ENCODE peak calls at places on chromosome 3, in six cellular contexts. B is CD8-positive, alpha-beta T cell; N is A549; T is fibroblast of the aortic adventitia; J is prostate gland; E is GM06990. Y is an unnamed sample.

GRCh38 chr3:171181907-171182690 is 155.6 kb upstream of the SLC2A2 start:
- DNase-seq in T (peak; percentile 86), J (no peak), B (no peak), N (no peak), E (no peak), Y (peak; percentile 11)

GRCh38 chr3:58306662-58307286 is 454 bp downstream of the HTD2 start:
- DNase-seq in J (peak; percentile 10), B (no peak), N (peak; percentile 40), T (no peak), E (peak; percentile 49), Y (no peak)

GRCh38 chr3:4716731-4717362 is 223.7 kb downstream of the ITPR1 start:
- DNase-seq in T (peak; percentile 34), E (no peak), J (no peak), B (no peak), N (no peak), Y (peak; percentile 66)

GRCh38 chr3:190165253-190165652 is 44.6 kb upstream of the P3H2 start:
- DNase-seq in B (no peak), J (no peak), N (no peak), T (no peak), E (no peak), Y (no peak)

GRCh38 chr3:134039161-134039862 is 9.6 kb upstream of the SLCO2A1 start:
- DNase-seq in N (no peak), B (no peak), E (no peak), T (no peak), J (no peak), Y (no peak)

GRCh38 chr3:132016061-132017041 is 18.5 kb downstream of the CPNE4 start:
- DNase-seq in N (no peak), E (no peak), B (no peak), J (no peak), T (peak; percentile 4), Y (no peak)

GRCh38 chr3:53171827-53172505 is 11.0 kb downstream of the PRKCD start:
- DNase-seq in E (no peak), J (no peak), N (no peak), B (no peak), T (no peak), Y (no peak)

GRCh38 chr3:34886443-34886842 is 752.9 kb upstream of the ARPP21 start:
- DNase-seq in N (no peak), J (peak; percentile 12), T (no peak), B (no peak), E (no peak), Y (no peak)

GRCh38 chr3:193962986-193963683 is 172.8 kb upstream of the HES1 start:
- DNase-seq in B (no peak), T (no peak), N (no peak), E (no peak), J (no peak), Y (no peak)

GRCh38 chr3:49602877-49603411 is 48.7 kb downstream of the BSN start:
- DNase-seq in N (no peak), T (no peak), J (no peak), B (peak; percentile 57), E (no peak), Y (no peak)

GRCh38 chr3:146421814-146422748 is 47.3 kb downstream of the PLSCR2 start:
- DNase-seq in J (peak; percentile 8), B (no peak), T (peak; percentile 69), N (peak; percentile 68), E (no peak), Y (peak; percentile 67)

GRCh38 chr3:126034481-126035361 is 49.2 kb downstream of the SLC41A3 start:
- DNase-seq in T (peak; percentile 24), B (no peak), N (no peak), E (no peak), J (no peak), Y (no peak)

GRCh38 chr3:116270053-116270452 is 175.2 kb downstream of the LSAMP start:
- DNase-seq in T (no peak), E (no peak), B (no peak), J (no peak), N (no peak), Y (no peak)

GRCh38 chr3:133963657-133964396 is 65.9 kb downstream of the SLCO2A1 start:
- DNase-seq in J (no peak), E (no peak), N (no peak), T (no peak), B (no peak), Y (no peak)

GRCh38 chr3:56373386-56373785 is 94.9 kb downstream of the ERC2 start:
- DNase-seq in N (no peak), J (no peak), E (no peak), T (no peak), B (no peak), Y (no peak)

GRCh38 chr3:24502690-24503089 is 8.0 kb upstream of the THRB start:
- DNase-seq in N (no peak), T (no peak), J (no peak), E (no peak), B (no peak), Y (no peak)

GRCh38 chr3:73350988-73351387 is 273.8 kb downstream of the PDZRN3 start:
- DNase-seq in B (no peak), E (no peak), T (peak; percentile 16), N (no peak), J (no peak), Y (no peak)

GRCh38 chr3:126501736-126502135 is 15.8 kb downstream of the UROC1 start:
- DNase-seq in T (no peak), J (no peak), B (no peak), E (no peak), N (no peak), Y (no peak)

GRCh38 chr3:55641914-55642313 is 154.8 kb upstream of the WNT5A start:
- DNase-seq in T (no peak), J (no peak), B (no peak), E (no peak), N (no peak), Y (no peak)

GRCh38 chr3:72446406-72447058 is 401.7 kb downstream of the SHQ1 start:
- DNase-seq in B (peak; percentile 9), J (peak; percentile 17), E (no peak), N (no peak), T (peak; percentile 39), Y (no peak)

GRCh38 chr3:68999605-69000004 is 13.9 kb downstream of the EOGT start:
- DNase-seq in J (no peak), E (no peak), B (no peak), T (no peak), N (no peak), Y (no peak)

GRCh38 chr3:144762091-144762490 is 790.5 kb downstream of the DIPK2A start:
- DNase-seq in N (no peak), J (no peak), T (no peak), B (no peak), E (no peak), Y (no peak)

GRCh38 chr3:129224984-129225393 is 24.4 kb upstream of the COPG1 start:
- DNase-seq in N (peak; percentile 86), T (peak; percentile 75), J (peak; percentile 75), B (no peak), E (no peak), Y (no peak)

GRCh38 chr3:151124476-151124875 is 39.0 kb downstream of the MED12L start:
- DNase-seq in T (no peak), N (no peak), J (no peak), E (no peak), B (no peak), Y (no peak)

GRCh38 chr3:170811515-170811914 is 58.5 kb downstream of the RPL22L1 start:
- DNase-seq in N (no peak), J (no peak), T (peak; percentile 68), B (no peak), E (no peak), Y (no peak)

GRCh38 chr3:167814441-167814951 is 79.0 kb downstream of the SERPINI1 start:
- DNase-seq in N (peak; percentile 78), T (peak; percentile 96), J (peak; percentile 76), B (no peak), E (no peak), Y (peak; percentile 21)

GRCh38 chr3:23826382-23827061 is 20.8 kb downstream of the UBE2E1 start:
- DNase-seq in T (peak; percentile 51), B (no peak), E (no peak), J (no peak), N (no peak), Y (no peak)

GRCh38 chr3:197298341-197298857 is at the start of gene DLG1:
- DNase-seq in E (peak; percentile 87), B (peak; percentile 68), J (peak; percentile 93), N (peak; percentile 86), T (peak; percentile 91), Y (peak; percentile 83)

GRCh38 chr3:66665021-66665695 is 164.3 kb upstream of the LRIG1 start:
- DNase-seq in N (no peak), E (no peak), J (peak; percentile 25), T (no peak), B (no peak), Y (no peak)

GRCh38 chr3:129577925-129578742 is 28.3 kb downstream of the PLXND1 start:
- DNase-seq in T (no peak), E (peak; percentile 50), B (no peak), J (no peak), N (no peak), Y (no peak)

GRCh38 chr3:107956991-107957467 is 133.8 kb downstream of the CD47 start:
- DNase-seq in E (no peak), B (no peak), T (peak; percentile 99), J (peak; percentile 21), N (no peak), Y (peak; percentile 72)
- H3K4me3 ChIP-seq in E (no peak overlapping the region), B (no peak overlapping the region), T (peak overlapping the region; percentile 49), J (no peak overlapping the region), N (no peak overlapping the region), Y (peak overlapping the region; percentile 17)

GRCh38 chr3:13280856-13281656 is 139.1 kb downstream of the NUP210 start:
- DNase-seq in B (no peak), N (no peak), T (no peak), E (no peak), J (no peak), Y (no peak)
- H3K4me3 ChIP-seq in B (no peak overlapping the region), N (no peak overlapping the region), T (no peak overlapping the region), E (no peak overlapping the region), J (no peak overlapping the region), Y (no peak overlapping the region)

DNA sequence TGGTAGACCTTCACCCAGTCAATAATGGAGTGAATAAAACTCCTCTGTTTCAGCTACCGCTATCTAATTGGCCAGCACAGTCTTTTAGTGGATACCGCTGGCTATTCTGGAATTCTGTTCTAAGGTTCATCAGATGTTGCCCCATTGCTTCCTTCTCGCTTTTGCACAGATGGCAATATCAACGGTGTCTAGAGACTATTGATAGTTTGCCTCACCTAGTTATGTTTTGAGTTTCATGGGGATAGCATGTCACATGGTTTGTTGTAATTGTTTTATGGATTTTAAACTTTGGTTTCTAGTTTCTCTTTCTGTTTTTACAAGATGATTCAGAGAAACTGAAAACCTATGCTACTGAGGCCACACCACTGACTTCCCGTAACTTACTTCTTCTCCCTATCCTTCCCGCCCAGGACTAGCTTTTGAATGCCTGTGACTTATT is 2.0 kb downstream of the XRN1 start:
- DNase-seq in N (no peak), J (no peak), B (no peak), E (peak; percentile 25), T (peak; percentile 43), Y (peak; percentile 14)
- H3K4me3 ChIP-seq in N (no peak overlapping the region), J (peak overlapping the region; percentile 93), B (peak overlapping the region; percentile 93), E (peak overlapping the region; percentile 87), T (peak overlapping the region; percentile 52), Y (peak overlapping the region; percentile 100)

DNA sequence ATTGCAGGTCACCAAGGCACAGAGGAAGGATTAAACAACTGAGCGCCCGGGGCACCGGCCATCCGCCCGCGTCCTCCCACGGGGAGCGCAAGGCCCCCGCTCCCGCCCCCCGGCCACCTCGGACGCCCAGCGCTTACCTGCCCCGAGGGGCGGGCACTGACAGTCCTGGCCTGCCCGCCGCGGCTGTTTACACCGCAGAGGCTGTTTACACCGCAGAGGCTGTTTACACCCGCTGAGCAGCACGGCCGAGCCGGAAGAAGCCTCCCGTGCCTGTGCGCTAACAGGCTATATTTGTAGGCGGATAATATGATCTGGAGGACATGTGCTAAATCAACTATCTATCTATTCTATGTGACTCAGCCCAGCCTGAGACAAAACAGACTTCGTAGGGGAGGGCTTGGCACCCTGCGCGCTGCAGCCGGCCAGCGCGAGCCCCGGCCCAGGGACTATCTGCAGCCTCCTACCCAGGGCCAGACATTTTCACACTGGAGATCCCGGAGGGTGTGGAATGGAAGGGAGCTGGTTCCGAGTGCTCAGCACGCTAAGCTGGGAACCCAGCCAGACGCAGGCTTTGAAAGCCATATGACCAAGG is at the start of gene LRRC2:
- DNase-seq in B (no peak), N (no peak), T (peak; percentile 96), J (no peak), E (no peak), Y (peak; percentile 29)
- H3K4me3 ChIP-seq in B (peak within 1 kb of the TSS; percentile 44), N (peak within 1 kb of the TSS; percentile 40), T (peak within 1 kb of the TSS; percentile 85), J (peak within 1 kb of the TSS; percentile 35), E (no peak within 1 kb of the TSS), Y (peak within 1 kb of the TSS; percentile 54)

Y was measured in skeletal muscle cell.